ENCODE peak calls at places on chromosomes 7 and 10, in ten cellular contexts. One of them, this sample, is unnamed.

GRCh38 chr10:101512741-101513140 is 75.3 kb downstream of the POLL start:
- DNase-seq in left lung: no peak
- DNase-seq in sigmoid colon: no peak
- DNase-seq in K562: no peak
- DNase-seq in body of pancreas: no peak
- DNase-seq in GM23248: peak
- DNase-seq in adrenal gland: no peak
- DNase-seq in endothelial cell of umbilical vein: no peak
- DNase-seq in CD8-positive, alpha-beta memory T cell: no peak
- DNase-seq in fibroblast of lung: peak
- DNase-seq in this sample: no peak

GRCh38 chr7:155874411-155874810 is 62.1 kb upstream of the SHH start:
- DNase-seq in left lung: no peak
- DNase-seq in sigmoid colon: peak
- DNase-seq in K562: no peak
- DNase-seq in body of pancreas: no peak
- DNase-seq in GM23248: no peak
- DNase-seq in adrenal gland: no peak
- DNase-seq in endothelial cell of umbilical vein: no peak
- DNase-seq in CD8-positive, alpha-beta memory T cell: no peak
- DNase-seq in fibroblast of lung: no peak
- DNase-seq in this sample: no peak

GRCh38 chr7:154871928-154872750 is 130.8 kb downstream of the PAXIP1 start:
- DNase-seq in left lung: no peak
- DNase-seq in sigmoid colon: no peak
- DNase-seq in K562: no peak
- DNase-seq in body of pancreas: no peak
- DNase-seq in GM23248: no peak
- DNase-seq in adrenal gland: no peak
- DNase-seq in endothelial cell of umbilical vein: no peak
- DNase-seq in CD8-positive, alpha-beta memory T cell: peak
- DNase-seq in fibroblast of lung: no peak
- DNase-seq in this sample: no peak

GRCh38 chr10:109454691-109455090 is 468.6 kb downstream of the XPNPEP1 start:
- DNase-seq in left lung: no peak
- DNase-seq in sigmoid colon: no peak
- DNase-seq in K562: no peak
- DNase-seq in body of pancreas: no peak
- DNase-seq in GM23248: no peak
- DNase-seq in adrenal gland: no peak
- DNase-seq in endothelial cell of umbilical vein: no peak
- DNase-seq in CD8-positive, alpha-beta memory T cell: no peak
- DNase-seq in fibroblast of lung: no peak
- DNase-seq in this sample: no peak

GRCh38 chr7:73992104-73992562 is 35.8 kb upstream of the ELN start:
- DNase-seq in left lung: no peak
- DNase-seq in sigmoid colon: peak
- DNase-seq in K562: no peak
- DNase-seq in body of pancreas: peak
- DNase-seq in GM23248: peak
- DNase-seq in adrenal gland: peak
- DNase-seq in endothelial cell of umbilical vein: no peak
- DNase-seq in CD8-positive, alpha-beta memory T cell: no peak
- DNase-seq in fibroblast of lung: peak
- DNase-seq in this sample: no peak

GRCh38 chr10:124092270-124093075 is 925 bp downstream of the CHST15 start:
- DNase-seq in left lung: peak
- DNase-seq in sigmoid colon: peak
- DNase-seq in K562: peak
- DNase-seq in body of pancreas: peak
- DNase-seq in GM23248: peak
- DNase-seq in adrenal gland: peak
- DNase-seq in endothelial cell of umbilical vein: peak
- DNase-seq in CD8-positive, alpha-beta memory T cell: no peak
- DNase-seq in fibroblast of lung: peak
- DNase-seq in this sample: no peak

GRCh38 chr10:91210435-91210834 is 10.0 kb upstream of the PCGF5 start:
- DNase-seq in left lung: peak
- DNase-seq in sigmoid colon: no peak
- DNase-seq in K562: no peak
- DNase-seq in body of pancreas: peak
- DNase-seq in GM23248: no peak
- DNase-seq in adrenal gland: peak
- DNase-seq in endothelial cell of umbilical vein: no peak
- DNase-seq in CD8-positive, alpha-beta memory T cell: peak
- DNase-seq in fibroblast of lung: no peak
- DNase-seq in this sample: peak

GRCh38 chr10:108582387-108582786 is 1340.9 kb downstream of the XPNPEP1 start:
- DNase-seq in left lung: no peak
- DNase-seq in sigmoid colon: no peak
- DNase-seq in K562: no peak
- DNase-seq in body of pancreas: no peak
- DNase-seq in GM23248: peak
- DNase-seq in adrenal gland: no peak
- DNase-seq in endothelial cell of umbilical vein: no peak
- DNase-seq in CD8-positive, alpha-beta memory T cell: no peak
- DNase-seq in fibroblast of lung: peak
- DNase-seq in this sample: no peak

GRCh38 chr10:17062493-17063487 is 66.8 kb downstream of the CUBN start:
- DNase-seq in left lung: no peak
- DNase-seq in sigmoid colon: peak
- DNase-seq in K562: no peak
- DNase-seq in body of pancreas: peak
- DNase-seq in GM23248: peak
- DNase-seq in adrenal gland: no peak
- DNase-seq in endothelial cell of umbilical vein: peak
- DNase-seq in CD8-positive, alpha-beta memory T cell: no peak
- DNase-seq in fibroblast of lung: peak
- DNase-seq in this sample: no peak

DNA sequence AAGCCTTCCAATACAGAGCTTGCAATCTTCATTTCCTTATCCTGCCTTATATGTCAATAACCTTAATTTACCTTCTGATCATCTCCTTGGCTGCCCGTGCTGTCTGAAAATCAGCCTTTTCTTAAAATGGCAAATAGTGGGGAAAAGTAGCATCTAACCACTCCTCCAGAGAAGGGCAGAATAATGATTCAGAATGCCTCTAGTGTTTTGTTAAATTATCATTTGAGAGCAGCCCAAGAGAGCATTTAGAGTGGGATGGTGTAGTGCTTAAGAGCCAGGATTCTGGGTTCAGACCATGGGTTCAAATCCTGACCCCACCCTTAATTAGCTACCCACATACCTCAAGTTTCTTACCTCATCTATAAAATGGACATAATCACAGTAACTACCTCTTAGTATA is 4.6 kb upstream of the TMEM139 start:
- DNase-seq in left lung: no peak
- DNase-seq in sigmoid colon: no peak
- DNase-seq in K562: no peak
- DNase-seq in body of pancreas: no peak
- DNase-seq in GM23248: peak
- DNase-seq in adrenal gland: no peak
- DNase-seq in endothelial cell of umbilical vein: no peak
- DNase-seq in CD8-positive, alpha-beta memory T cell: no peak
- DNase-seq in fibroblast of lung: no peak
- DNase-seq in this sample: no peak
- H3K4me3 ChIP-seq in left lung: no peak
- H3K4me3 ChIP-seq in sigmoid colon: no peak
- H3K4me3 ChIP-seq in K562: no peak
- H3K4me3 ChIP-seq in body of pancreas: no peak
- H3K4me3 ChIP-seq in GM23248: no peak
- H3K4me3 ChIP-seq in adrenal gland: no peak
- H3K4me3 ChIP-seq in endothelial cell of umbilical vein: no peak
- H3K4me3 ChIP-seq in CD8-positive, alpha-beta memory T cell: peak
- H3K4me3 ChIP-seq in fibroblast of lung: no peak
- H3K4me3 ChIP-seq in this sample: no peak

DNA sequence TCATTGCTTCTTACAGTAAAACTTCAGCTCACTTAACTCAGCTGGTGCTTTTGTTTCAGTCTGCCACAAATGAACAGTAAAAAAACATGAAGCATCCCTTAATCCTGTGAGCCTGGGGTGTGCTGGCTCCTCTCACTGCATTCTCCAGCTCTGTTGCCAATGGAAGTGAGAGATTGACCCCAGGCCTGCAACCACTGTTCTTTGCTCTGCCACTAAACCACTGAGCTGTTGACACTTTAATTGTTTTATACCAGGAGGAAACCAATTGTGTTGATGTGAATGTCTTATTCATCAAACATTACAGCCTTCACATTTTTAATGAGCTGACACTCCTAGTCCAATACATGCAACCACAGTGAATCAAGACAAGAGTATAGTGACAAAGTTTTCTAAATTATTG is 69.4 kb upstream of the FZD1 start:
- DNase-seq in left lung: no peak
- DNase-seq in sigmoid colon: no peak
- DNase-seq in K562: no peak
- DNase-seq in body of pancreas: no peak
- DNase-seq in GM23248: peak
- DNase-seq in adrenal gland: no peak
- DNase-seq in endothelial cell of umbilical vein: no peak
- DNase-seq in CD8-positive, alpha-beta memory T cell: no peak
- DNase-seq in fibroblast of lung: no peak
- DNase-seq in this sample: no peak
- H3K27ac ChIP-seq in left lung: no peak
- H3K27ac ChIP-seq in sigmoid colon: no peak
- H3K27ac ChIP-seq in K562: no peak
- H3K27ac ChIP-seq in body of pancreas: no peak
- H3K27ac ChIP-seq in GM23248: no peak
- H3K27ac ChIP-seq in adrenal gland: no peak
- H3K27ac ChIP-seq in endothelial cell of umbilical vein: no peak
- H3K27ac ChIP-seq in CD8-positive, alpha-beta memory T cell: no peak
- H3K27ac ChIP-seq in fibroblast of lung: no peak
- H3K27ac ChIP-seq in this sample: no peak

GRCh38 chr7:98619450-98620321 is 2.6 kb downstream of the NPTX2 start:
- DNase-seq in left lung: no peak
- DNase-seq in sigmoid colon: no peak
- DNase-seq in K562: no peak
- DNase-seq in body of pancreas: peak
- DNase-seq in GM23248: peak
- DNase-seq in adrenal gland: peak
- DNase-seq in endothelial cell of umbilical vein: no peak
- DNase-seq in CD8-positive, alpha-beta memory T cell: no peak
- DNase-seq in fibroblast of lung: no peak
- DNase-seq in this sample: peak

GRCh38 chr7:98617051-98617959 is at the start of gene NPTX2:
- DNase-seq in left lung: no peak
- DNase-seq in sigmoid colon: no peak
- DNase-seq in K562: no peak
- DNase-seq in body of pancreas: peak
- DNase-seq in GM23248: peak
- DNase-seq in adrenal gland: peak
- DNase-seq in endothelial cell of umbilical vein: no peak
- DNase-seq in CD8-positive, alpha-beta memory T cell: no peak
- DNase-seq in fibroblast of lung: no peak
- DNase-seq in this sample: no peak

GRCh38 chr7:98617960-98618418 is 904 bp downstream of the NPTX2 start:
- DNase-seq in left lung: no peak
- DNase-seq in sigmoid colon: no peak
- DNase-seq in K562: no peak
- DNase-seq in body of pancreas: no peak
- DNase-seq in GM23248: peak
- DNase-seq in adrenal gland: peak
- DNase-seq in endothelial cell of umbilical vein: no peak
- DNase-seq in CD8-positive, alpha-beta memory T cell: no peak
- DNase-seq in fibroblast of lung: no peak
- DNase-seq in this sample: no peak

GRCh38 chr7:98616381-98617050 is 569 bp upstream of the NPTX2 start:
- DNase-seq in left lung: no peak
- DNase-seq in sigmoid colon: no peak
- DNase-seq in K562: no peak
- DNase-seq in body of pancreas: peak
- DNase-seq in GM23248: no peak
- DNase-seq in adrenal gland: peak
- DNase-seq in endothelial cell of umbilical vein: no peak
- DNase-seq in CD8-positive, alpha-beta memory T cell: no peak
- DNase-seq in fibroblast of lung: no peak
- DNase-seq in this sample: no peak

DNA sequence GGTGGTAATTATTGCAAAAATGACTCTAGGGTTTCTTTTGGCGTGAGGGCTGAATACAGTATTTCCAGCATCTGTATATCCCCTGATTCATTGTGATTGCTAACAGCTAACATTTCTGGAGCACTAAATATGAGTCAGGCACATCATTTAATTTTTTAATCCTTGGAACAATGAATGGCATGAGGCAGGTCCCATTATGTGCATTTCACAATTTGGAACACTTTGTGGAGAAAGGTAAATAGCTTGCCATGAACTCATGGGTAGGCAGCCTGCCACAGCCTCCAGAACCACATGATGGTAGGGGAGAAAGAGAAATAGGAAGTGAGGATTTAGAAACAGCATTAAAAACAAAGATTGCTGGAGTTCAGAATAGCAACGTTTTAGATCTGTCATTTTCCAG is 1.7 kb downstream of the NPTX2 start:
- DNase-seq in left lung: no peak
- DNase-seq in sigmoid colon: no peak
- DNase-seq in K562: no peak
- DNase-seq in body of pancreas: peak
- DNase-seq in GM23248: peak
- DNase-seq in adrenal gland: peak
- DNase-seq in endothelial cell of umbilical vein: no peak
- DNase-seq in CD8-positive, alpha-beta memory T cell: no peak
- DNase-seq in fibroblast of lung: no peak
- DNase-seq in this sample: no peak
- H3K4me3 ChIP-seq in left lung: no peak
- H3K4me3 ChIP-seq in sigmoid colon: peak
- H3K4me3 ChIP-seq in K562: no peak
- H3K4me3 ChIP-seq in body of pancreas: no peak
- H3K4me3 ChIP-seq in GM23248: no peak
- H3K4me3 ChIP-seq in adrenal gland: no peak
- H3K4me3 ChIP-seq in endothelial cell of umbilical vein: no peak
- H3K4me3 ChIP-seq in CD8-positive, alpha-beta memory T cell: no peak
- H3K4me3 ChIP-seq in fibroblast of lung: no peak
- H3K4me3 ChIP-seq in this sample: no peak

DNA sequence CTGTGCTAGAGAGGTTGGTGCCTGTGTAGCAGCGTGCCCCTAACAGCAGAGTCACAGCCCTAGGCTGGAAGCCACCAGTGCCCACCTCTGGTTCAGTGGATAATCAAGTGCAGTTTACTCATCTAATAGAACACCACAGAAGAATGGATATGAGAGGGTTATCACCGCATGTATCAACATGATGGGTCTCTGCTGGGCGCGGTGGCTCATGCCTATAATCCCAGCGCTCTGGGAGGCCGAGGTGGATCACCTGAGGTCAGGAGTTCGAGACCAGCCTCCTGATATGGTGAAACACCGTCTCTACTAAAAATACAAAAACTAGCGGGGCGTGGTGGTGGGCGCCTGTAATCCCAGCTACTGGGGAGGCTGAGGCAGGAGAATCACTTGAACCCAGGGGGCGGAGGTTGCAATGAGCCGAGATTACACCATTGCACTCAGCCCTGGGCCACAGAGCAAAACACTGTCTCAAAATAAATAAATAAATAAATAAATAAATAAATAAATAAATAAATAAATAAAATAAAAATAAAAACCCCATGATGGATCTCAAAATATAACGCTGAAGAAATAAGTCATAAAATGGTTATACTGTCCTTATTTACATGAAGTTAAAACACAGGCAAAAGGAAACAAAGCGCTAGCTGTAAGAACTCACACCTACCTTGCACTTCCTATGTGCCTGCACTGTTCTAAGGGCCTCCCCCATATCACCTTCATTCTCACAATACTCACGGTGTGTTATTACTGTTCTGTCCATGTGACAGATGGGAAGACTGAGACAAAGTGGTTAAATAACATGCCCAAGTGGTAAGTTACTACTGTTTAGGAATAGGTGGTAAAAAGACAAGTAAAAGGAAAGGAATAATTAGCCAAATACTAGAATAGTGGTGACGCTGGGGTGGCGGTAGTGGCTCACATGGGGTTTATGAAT is 70.9 kb downstream of the AMZ1 start:
- DNase-seq in left lung: no peak
- DNase-seq in sigmoid colon: no peak
- DNase-seq in K562: no peak
- DNase-seq in body of pancreas: no peak
- DNase-seq in GM23248: no peak
- DNase-seq in adrenal gland: no peak
- DNase-seq in endothelial cell of umbilical vein: no peak
- DNase-seq in CD8-positive, alpha-beta memory T cell: no peak
- DNase-seq in fibroblast of lung: no peak
- DNase-seq in this sample: peak
- H3K27ac ChIP-seq in left lung: peak
- H3K27ac ChIP-seq in sigmoid colon: peak
- H3K27ac ChIP-seq in K562: peak
- H3K27ac ChIP-seq in body of pancreas: no peak
- H3K27ac ChIP-seq in GM23248: peak
- H3K27ac ChIP-seq in adrenal gland: peak
- H3K27ac ChIP-seq in endothelial cell of umbilical vein: peak
- H3K27ac ChIP-seq in CD8-positive, alpha-beta memory T cell: peak
- H3K27ac ChIP-seq in fibroblast of lung: peak
- H3K27ac ChIP-seq in this sample: peak

This sample was measured in small intestine.